ENCODE peak calls at places on chromosomes 12 and 14, in five cellular contexts. One of them, this sample, is unnamed.

GRCh38 chr12:31752450-31752849 is 23.6 kb upstream of the AMN1 start:
- DNase-seq in GM23338: peak
- DNase-seq in AG09319: no peak
- DNase-seq in neural crest cell: no peak
- DNase-seq in body of pancreas: no peak
- DNase-seq in this sample: no peak

GRCh38 chr14:99232406-99233214 is 39.4 kb downstream of the BCL11B start:
- DNase-seq in GM23338: no peak
- DNase-seq in neural crest cell: no peak
- DNase-seq in AG09319: no peak
- DNase-seq in body of pancreas: no peak
- DNase-seq in this sample: no peak

GRCh38 chr12:14495326-14495725 is 72.4 kb downstream of the PLBD1 start:
- DNase-seq in AG09319: no peak
- DNase-seq in neural crest cell: no peak
- DNase-seq in GM23338: no peak
- DNase-seq in body of pancreas: no peak
- DNase-seq in this sample: no peak

GRCh38 chr12:11771895-11772502 is 122.5 kb downstream of the ETV6 start:
- DNase-seq in neural crest cell: no peak
- DNase-seq in body of pancreas: no peak
- DNase-seq in GM23338: no peak
- DNase-seq in AG09319: no peak
- DNase-seq in this sample: peak

GRCh38 chr12:3551976-3552725 is 61.1 kb downstream of the PRMT8 start:
- DNase-seq in AG09319: no peak
- DNase-seq in GM23338: no peak
- DNase-seq in neural crest cell: no peak
- DNase-seq in body of pancreas: no peak
- DNase-seq in this sample: no peak

GRCh38 chr12:29735604-29736003 is 48.1 kb downstream of the TMTC1 start:
- DNase-seq in neural crest cell: no peak
- DNase-seq in GM23338: no peak
- DNase-seq in AG09319: no peak
- DNase-seq in body of pancreas: no peak
- DNase-seq in this sample: no peak

GRCh38 chr12:24881227-24881626 is 67.7 kb downstream of the BCAT1 start:
- DNase-seq in AG09319: no peak
- DNase-seq in GM23338: no peak
- DNase-seq in body of pancreas: no peak
- DNase-seq in neural crest cell: no peak
- DNase-seq in this sample: peak

GRCh38 chr14:22838631-22839041 is 2.3 kb downstream of the MMP14 start:
- DNase-seq in body of pancreas: no peak
- DNase-seq in GM23338: no peak
- DNase-seq in AG09319: no peak
- DNase-seq in neural crest cell: no peak
- DNase-seq in this sample: peak

GRCh38 chr12:121135320-121135719 is 2.6 kb downstream of the P2RX7 start:
- DNase-seq in AG09319: no peak
- DNase-seq in body of pancreas: no peak
- DNase-seq in neural crest cell: no peak
- DNase-seq in GM23338: no peak
- DNase-seq in this sample: no peak

GRCh38 chr12:94208433-94208921 is 60.1 kb downstream of the PLXNC1 start:
- DNase-seq in AG09319: no peak
- DNase-seq in neural crest cell: no peak
- DNase-seq in GM23338: no peak
- DNase-seq in body of pancreas: no peak
- DNase-seq in this sample: no peak

GRCh38 chr14:67285876-67286452 is 44.7 kb downstream of the PALS1 start:
- DNase-seq in neural crest cell: no peak
- DNase-seq in GM23338: peak
- DNase-seq in body of pancreas: no peak
- DNase-seq in AG09319: peak
- DNase-seq in this sample: peak

GRCh38 chr14:89773151-89773550 is 181.4 kb downstream of the EFCAB11 start:
- DNase-seq in GM23338: no peak
- DNase-seq in body of pancreas: no peak
- DNase-seq in AG09319: no peak
- DNase-seq in neural crest cell: no peak
- DNase-seq in this sample: no peak

GRCh38 chr14:105184461-105184860 is 3.3 kb upstream of the NUDT14 start:
- DNase-seq in body of pancreas: no peak
- DNase-seq in neural crest cell: no peak
- DNase-seq in AG09319: no peak
- DNase-seq in GM23338: no peak
- DNase-seq in this sample: no peak

GRCh38 chr12:113439606-113440030 is 17.4 kb downstream of the SDSL start:
- DNase-seq in GM23338: peak
- DNase-seq in body of pancreas: peak
- DNase-seq in AG09319: no peak
- DNase-seq in neural crest cell: peak
- DNase-seq in this sample: peak

GRCh38 chr14:66330218-66330617 is 156.0 kb upstream of the CCDC196 start:
- DNase-seq in AG09319: no peak
- DNase-seq in body of pancreas: no peak
- DNase-seq in neural crest cell: no peak
- DNase-seq in GM23338: peak
- DNase-seq in this sample: no peak

GRCh38 chr12:2332947-2333346 is 280.2 kb downstream of the CACNA1C start:
- DNase-seq in body of pancreas: no peak
- DNase-seq in neural crest cell: no peak
- DNase-seq in GM23338: no peak
- DNase-seq in AG09319: no peak
- DNase-seq in this sample: peak

GRCh38 chr12:122841544-122842321 is 6.5 kb downstream of the HIP1R start:
- DNase-seq in AG09319: no peak
- DNase-seq in GM23338: peak
- DNase-seq in body of pancreas: peak
- DNase-seq in neural crest cell: no peak
- DNase-seq in this sample: peak

GRCh38 chr14:76836029-76836630 is 9.9 kb downstream of the LRRC74A start:
- DNase-seq in body of pancreas: peak
- DNase-seq in GM23338: no peak
- DNase-seq in AG09319: no peak
- DNase-seq in neural crest cell: no peak
- DNase-seq in this sample: no peak

GRCh38 chr12:32471601-32472001 is 72.2 kb downstream of the FGD4 start:
- DNase-seq in GM23338: no peak
- DNase-seq in AG09319: no peak
- DNase-seq in neural crest cell: no peak
- DNase-seq in body of pancreas: no peak
- DNase-seq in this sample: no peak

GRCh38 chr12:4273651-4274395 is at the start of gene CCND2:
- DNase-seq in GM23338: peak
- DNase-seq in neural crest cell: peak
- DNase-seq in AG09319: no peak
- DNase-seq in body of pancreas: peak
- DNase-seq in this sample: peak

GRCh38 chr12:1234073-1234472 is 243.1 kb downstream of the ERC1 start:
- DNase-seq in neural crest cell: no peak
- DNase-seq in AG09319: no peak
- DNase-seq in body of pancreas: peak
- DNase-seq in GM23338: no peak
- DNase-seq in this sample: peak

GRCh38 chr12:19915392-19916192 is 452.7 kb upstream of the PDE3A start:
- DNase-seq in body of pancreas: peak
- DNase-seq in GM23338: peak
- DNase-seq in neural crest cell: no peak
- DNase-seq in AG09319: peak
- DNase-seq in this sample: peak

GRCh38 chr12:42482820-42483533 is 106.6 kb downstream of the PRICKLE1 start:
- DNase-seq in AG09319: no peak
- DNase-seq in GM23338: peak
- DNase-seq in body of pancreas: peak
- DNase-seq in neural crest cell: peak
- DNase-seq in this sample: peak

GRCh38 chr12:49985981-49986380 is 13.2 kb downstream of the AQP6 start:
- DNase-seq in body of pancreas: no peak
- DNase-seq in GM23338: no peak
- DNase-seq in neural crest cell: no peak
- DNase-seq in AG09319: no peak
- DNase-seq in this sample: peak

GRCh38 chr12:117595751-117596150 is 234.3 kb upstream of the NOS1 start:
- DNase-seq in neural crest cell: no peak
- DNase-seq in AG09319: no peak
- DNase-seq in GM23338: no peak
- DNase-seq in body of pancreas: no peak
- DNase-seq in this sample: no peak

GRCh38 chr12:67355428-67356385 is 86.5 kb downstream of the CAND1 start:
- DNase-seq in body of pancreas: peak
- DNase-seq in AG09319: peak
- DNase-seq in neural crest cell: peak
- DNase-seq in GM23338: peak
- DNase-seq in this sample: peak

GRCh38 chr14:36520601-36521525 is 831 bp upstream of the NKX2-1 start:
- DNase-seq in GM23338: peak
- DNase-seq in AG09319: no peak
- DNase-seq in body of pancreas: peak
- DNase-seq in neural crest cell: peak
- DNase-seq in this sample: peak

DNA sequence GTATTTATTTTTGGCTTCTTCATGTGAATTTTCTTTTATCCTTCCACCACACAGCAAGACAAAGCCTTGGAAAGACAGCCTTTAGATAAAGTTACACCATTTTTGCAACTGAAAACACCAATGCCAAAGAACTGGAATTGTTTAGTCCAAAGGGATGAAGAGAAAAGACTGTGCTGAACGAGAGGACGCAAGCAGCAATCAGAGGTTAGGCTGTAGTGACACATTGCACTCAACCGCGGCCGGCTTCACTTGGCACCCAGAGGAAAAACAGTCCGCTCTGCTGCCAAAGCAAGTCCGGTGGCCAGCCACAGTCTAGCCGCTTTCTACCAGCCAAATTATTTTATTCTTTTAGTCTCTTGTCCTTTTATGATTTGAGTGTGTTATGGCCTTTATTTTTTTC is 49.1 kb upstream of the KCNJ8 start:
- DNase-seq in AG09319: no peak
- DNase-seq in neural crest cell: no peak
- DNase-seq in GM23338: peak
- DNase-seq in body of pancreas: peak
- DNase-seq in this sample: peak
- TF ChIP-seq CTCF in AG09319: no peak
- TF ChIP-seq CTCF in neural crest cell: no peak
- TF ChIP-seq CTCF in GM23338: no peak
- TF ChIP-seq CTCF in body of pancreas: no peak
- TF ChIP-seq CTCF in this sample: no peak

GRCh38 chr14:70640938-70641547 is 673 bp upstream of the TTC9 start:
- DNase-seq in neural crest cell: no peak
- DNase-seq in AG09319: no peak
- DNase-seq in body of pancreas: peak
- DNase-seq in GM23338: peak
- DNase-seq in this sample: peak
- TF ChIP-seq CTCF in neural crest cell: no peak
- TF ChIP-seq CTCF in AG09319: no peak
- TF ChIP-seq CTCF in body of pancreas: no peak
- TF ChIP-seq CTCF in GM23338: no peak
- TF ChIP-seq CTCF in this sample: no peak

GRCh38 chr12:124599074-124599999 is 31.9 kb upstream of the NCOR2 start:
- DNase-seq in neural crest cell: no peak
- DNase-seq in GM23338: no peak
- DNase-seq in body of pancreas: no peak
- DNase-seq in AG09319: no peak
- DNase-seq in this sample: peak
- TF ChIP-seq CTCF in neural crest cell: no peak
- TF ChIP-seq CTCF in GM23338: no peak
- TF ChIP-seq CTCF in body of pancreas: no peak
- TF ChIP-seq CTCF in AG09319: no peak
- TF ChIP-seq CTCF in this sample: peak

GRCh38 chr12:77324763-77325468 is 259.5 kb upstream of the E2F7 start:
- DNase-seq in body of pancreas: peak
- DNase-seq in neural crest cell: peak
- DNase-seq in AG09319: peak
- DNase-seq in GM23338: peak
- DNase-seq in this sample: peak
- TF ChIP-seq CTCF in body of pancreas: peak
- TF ChIP-seq CTCF in neural crest cell: peak
- TF ChIP-seq CTCF in AG09319: peak
- TF ChIP-seq CTCF in GM23338: peak
- TF ChIP-seq CTCF in this sample: peak

GRCh38 chr12:80936353-80936641 is 1.4 kb downstream of the LIN7A start:
- DNase-seq in GM23338: peak
- DNase-seq in body of pancreas: no peak
- DNase-seq in AG09319: no peak
- DNase-seq in neural crest cell: no peak
- DNase-seq in this sample: no peak

GRCh38 chr12:80938397-80938796 is 663 bp upstream of the LIN7A start:
- DNase-seq in neural crest cell: no peak
- DNase-seq in GM23338: no peak
- DNase-seq in body of pancreas: no peak
- DNase-seq in AG09319: no peak
- DNase-seq in this sample: no peak

GRCh38 chr12:80936642-80937390 is 918 bp downstream of the LIN7A start:
- DNase-seq in neural crest cell: peak
- DNase-seq in AG09319: no peak
- DNase-seq in body of pancreas: peak
- DNase-seq in GM23338: peak
- DNase-seq in this sample: peak

GRCh38 chr12:80939231-80939950 is 1.7 kb upstream of the LIN7A start:
- DNase-seq in body of pancreas: no peak
- DNase-seq in neural crest cell: no peak
- DNase-seq in GM23338: no peak
- DNase-seq in AG09319: no peak
- DNase-seq in this sample: peak

DNA sequence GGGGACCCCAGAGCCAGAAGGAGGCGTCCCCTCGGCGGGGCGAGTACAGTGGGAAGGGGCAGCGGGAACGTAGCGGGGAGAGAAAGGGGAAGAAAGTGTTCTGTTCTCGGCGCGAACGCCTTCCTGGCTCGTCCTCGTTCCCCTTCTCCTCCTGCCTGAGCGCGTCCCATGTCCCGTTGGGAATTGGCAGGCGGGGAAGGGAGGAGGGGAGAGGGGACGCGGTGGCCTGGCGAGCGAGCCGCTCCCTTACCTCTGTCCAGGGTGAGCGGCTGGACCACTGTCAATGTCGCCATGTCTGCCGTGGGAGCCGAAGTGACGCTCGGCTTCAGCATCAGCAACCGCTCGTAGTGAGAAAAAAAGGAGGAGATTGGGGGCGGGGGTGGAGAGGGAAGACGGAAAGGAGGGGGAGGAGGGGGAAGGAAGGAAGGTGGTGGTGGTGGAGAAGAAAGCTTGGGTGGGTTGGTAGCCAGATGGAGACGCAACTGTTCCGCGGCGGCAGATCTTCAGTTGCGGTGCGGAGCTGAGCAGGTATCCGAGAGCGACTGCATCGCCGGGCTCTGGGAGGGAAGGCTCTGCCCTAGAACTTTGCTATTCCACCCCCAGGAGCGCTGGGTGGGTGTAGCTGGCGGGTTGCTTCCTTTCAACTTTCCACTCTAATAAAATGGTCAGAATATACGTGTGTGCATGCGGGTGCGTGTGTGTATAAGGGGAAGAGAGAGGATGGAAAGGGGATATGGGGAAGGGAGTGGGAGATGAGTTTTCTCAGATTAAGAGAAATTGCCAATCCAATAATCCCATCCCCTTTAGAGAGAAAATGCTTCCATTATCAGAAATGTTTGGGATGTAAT is at the start of gene LIN7A:
- DNase-seq in neural crest cell: peak
- DNase-seq in body of pancreas: peak
- DNase-seq in GM23338: peak
- DNase-seq in AG09319: no peak
- DNase-seq in this sample: peak
- TF ChIP-seq CTCF in neural crest cell: no peak
- TF ChIP-seq CTCF in body of pancreas: no peak
- TF ChIP-seq CTCF in GM23338: no peak
- TF ChIP-seq CTCF in AG09319: no peak
- TF ChIP-seq CTCF in this sample: no peak

This sample was measured in astrocyte of the spinal cord.